ENCODE peak calls at places on chromosomes 3 and 15, in seven cellular contexts. N is cortex of kidney; K is RCC 7860; O is NAMALWA; P is activated naive CD8-positive, alpha-beta T cell treated with anti-CD3 and anti-CD28 coated beads for 36 hours; M is colonic mucosa; Q is HT1080. H is an unnamed sample.

GRCh38 chr15:33871911-33872760 is 96.2 kb upstream of the CHRM5 start:
- DNase-seq in P (no peak), Q (no peak), M (no peak), N (no peak), K (no peak), O (no peak), H (no peak)

GRCh38 chr15:90598053-90598577 is 68.4 kb downstream of the CRTC3 start:
- DNase-seq in Q (no peak), P (no peak), K (no peak), N (no peak), O (no peak), M (peak), H (no peak)

GRCh38 chr15:49674370-49674769 is 53.5 kb downstream of the DTWD1 start:
- DNase-seq in M (no peak), O (no peak), N (no peak), Q (no peak), K (no peak), P (no peak), H (no peak)

GRCh38 chr3:161969867-161970266 is 473.3 kb downstream of the OTOL1 start:
- DNase-seq in P (no peak), K (no peak), O (no peak), N (no peak), M (no peak), Q (no peak), H (no peak)

GRCh38 chr3:60613769-60614303 is 637.4 kb downstream of the FHIT start:
- DNase-seq in P (no peak), N (no peak), M (no peak), O (no peak), Q (no peak), K (no peak), H (no peak)

GRCh38 chr15:45543051-45543450 is 20.5 kb upstream of the SLC30A4 start:
- DNase-seq in K (no peak), P (no peak), O (no peak), M (no peak), N (no peak), Q (no peak), H (no peak)

GRCh38 chr15:51121118-51121517 is 26.4 kb upstream of the TNFAIP8L3 start:
- DNase-seq in N (no peak), P (peak), Q (peak), M (no peak), K (peak), O (no peak), H (no peak)

GRCh38 chr15:74635228-74635627 is 19.6 kb downstream of the CLK3 start:
- DNase-seq in K (peak), O (peak), N (no peak), P (peak), Q (peak), M (peak), H (peak)

GRCh38 chr3:69941037-69941436 is 58.5 kb upstream of the SAMMSON start:
- DNase-seq in N (no peak), O (no peak), M (no peak), P (no peak), Q (no peak), K (no peak), H (no peak)

GRCh38 chr3:47854720-47855455 is 52.0 kb downstream of the DHX30 start:
- DNase-seq in N (no peak), K (no peak), M (no peak), Q (no peak), O (no peak), P (no peak), H (no peak)

GRCh38 chr3:172856766-172857742 is 106.5 kb downstream of the ECT2 start:
- DNase-seq in N (no peak), O (no peak), M (no peak), Q (peak), P (no peak), K (peak), H (no peak)

GRCh38 chr15:51874751-51875644 is 45.5 kb downstream of the TMOD3 start:
- DNase-seq in N (no peak), M (peak), K (peak), P (no peak), Q (peak), O (no peak), H (no peak)

GRCh38 chr15:70061086-70061370 is 36.7 kb downstream of the TLE3 start:
- DNase-seq in Q (no peak), O (no peak), P (no peak), N (no peak), M (no peak), K (no peak), H (no peak)

GRCh38 chr15:83581381-83581780 is 72.5 kb upstream of the ADAMTSL3 start:
- DNase-seq in Q (peak), K (peak), M (no peak), P (no peak), N (no peak), O (no peak), H (no peak)

GRCh38 chr3:151581046-151581445 is 120.2 kb upstream of the IGSF10 start:
- DNase-seq in K (no peak), O (no peak), M (no peak), N (no peak), P (no peak), Q (no peak), H (no peak)

GRCh38 chr3:10224794-10225660 is 23.2 kb upstream of the TATDN2 start:
- DNase-seq in Q (peak), N (no peak), K (peak), M (peak), P (peak), O (peak), H (peak)

GRCh38 chr3:170614214-170614966 is 28.5 kb upstream of the SLC7A14 start:
- DNase-seq in K (peak), Q (peak), N (no peak), O (no peak), P (no peak), M (no peak), H (no peak)

GRCh38 chr3:189944285-189945145 is 176.2 kb downstream of the P3H2 start:
- DNase-seq in O (no peak), N (no peak), P (no peak), M (peak), K (no peak), Q (no peak), H (no peak)

GRCh38 chr3:143171141-143171651 is 51.6 kb downstream of the CHST2 start:
- DNase-seq in P (no peak), M (no peak), N (no peak), Q (peak), O (peak), K (no peak), H (no peak)

GRCh38 chr3:29436612-29437313 is 155.9 kb downstream of the RBMS3 start:
- DNase-seq in M (no peak), O (no peak), N (no peak), K (no peak), Q (no peak), P (no peak), H (no peak)

GRCh38 chr3:186939536-186939935 is 9.2 kb downstream of the ST6GAL1 start:
- DNase-seq in O (no peak), Q (no peak), M (no peak), N (no peak), P (no peak), K (no peak), H (no peak)

GRCh38 chr3:134928392-134928791 is 133.3 kb downstream of the EPHB1 start:
- DNase-seq in Q (no peak), P (no peak), N (no peak), O (no peak), K (no peak), M (no peak), H (no peak)

GRCh38 chr3:13559751-13560540 is 11.0 kb downstream of the FBLN2 start:
- DNase-seq in K (no peak), P (no peak), O (no peak), M (no peak), Q (no peak), N (no peak), H (no peak)

GRCh38 chr15:60494108-60494507 is 15.2 kb upstream of the ICE2 start:
- DNase-seq in M (no peak), P (no peak), K (no peak), O (no peak), N (no peak), Q (no peak), H (no peak)

GRCh38 chr3:120145498-120146285 is 51.4 kb upstream of the GSK3B start:
- DNase-seq in Q (peak), P (peak), M (no peak), K (peak), O (no peak), N (no peak), H (no peak)

GRCh38 chr3:13517253-13517977 is 31.5 kb upstream of the FBLN2 start:
- DNase-seq in N (no peak), O (no peak), P (no peak), M (no peak), K (no peak), Q (no peak), H (no peak)

GRCh38 chr3:11513817-11514135 is 129.9 kb downstream of the VGLL4 start:
- DNase-seq in P (no peak), O (no peak), K (no peak), Q (no peak), M (no peak), N (no peak), H (no peak)

GRCh38 chr3:99862208-99862607 is 44.5 kb downstream of the CMSS1 start:
- DNase-seq in M (no peak), P (no peak), N (no peak), Q (peak), K (peak), O (no peak), H (no peak)

GRCh38 chr3:57948080-57948671 is 60.0 kb upstream of the FLNB start:
- DNase-seq in M (no peak), P (no peak), K (no peak), Q (no peak), N (no peak), O (no peak), H (no peak)

GRCh38 chr3:152244156-152244888 is 24.4 kb upstream of the MBNL1 start:
- DNase-seq in O (peak), N (no peak), M (no peak), P (no peak), K (no peak), Q (no peak), H (no peak)

H was measured in progenitor cell of endocrine pancreas.